ENCODE peak calls at places on chromosomes 11 and 22, in ten cellular contexts. O is trophoblast cell, Y is neuronal stem cell, R is mammary epithelial cell, Z is HepG2, F is endodermal cell, M is neural progenitor cell, G is K562, A is GM23248, E is kidney. I is an unnamed sample.

GRCh38 chr22:23220485-23221350 is 40.4 kb downstream of the BCR start:
- DNase-seq in O (peak; percentile 79), Y (no peak), R (peak; percentile 49), Z (no peak), F (no peak), M (no peak), G (peak; percentile 67), A (peak; percentile 88), E (peak; percentile 80), I (peak; percentile 95)

GRCh38 chr11:57321388-57321995 is 3.3 kb downstream of the TNKS1BP1 start:
- DNase-seq in O (no peak), Y (no peak), R (peak; percentile 45), Z (no peak), F (no peak), M (no peak), G (peak; percentile 51), A (no peak), E (no peak), I (no peak)

GRCh38 chr22:50217543-50218152 is 16.8 kb downstream of the SELENOO start:
- DNase-seq in O (no peak), Y (no peak), R (no peak), Z (no peak), F (peak; percentile 48), M (no peak), G (no peak), A (no peak), E (no peak), I (no peak)

GRCh38 chr11:13635290-13635689 is 33.2 kb upstream of the FAR1 start:
- DNase-seq in O (no peak), Y (no peak), R (no peak), Z (no peak), F (peak; percentile 48), M (no peak), G (no peak), A (no peak), E (no peak), I (no peak)

GRCh38 chr11:45079075-45079444 is 67.4 kb upstream of the PRDM11 start:
- DNase-seq in O (no peak), Y (no peak), R (no peak), Z (no peak), F (no peak), M (peak; percentile 62), G (no peak), A (no peak), E (peak; percentile 20), I (no peak)

GRCh38 chr11:116420030-116420429 is 352.8 kb downstream of the BUD13 start:
- DNase-seq in O (no peak), Y (no peak), R (peak; percentile 2), Z (no peak), F (no peak), M (no peak), G (no peak), A (no peak), E (no peak), I (no peak)

GRCh38 chr11:76653674-76654309 is 16.8 kb downstream of the LRRC32 start:
- DNase-seq in O (no peak), Y (no peak), R (no peak), Z (no peak), F (peak; percentile 32), M (no peak), G (no peak), A (peak; percentile 52), E (peak; percentile 88), I (no peak)

GRCh38 chr11:1120532-1121342 is 37.0 kb upstream of the MUC5AC start:
- DNase-seq in O (no peak), Y (no peak), R (no peak), Z (no peak), F (peak; percentile 27), M (no peak), G (no peak), A (no peak), E (peak; percentile 64), I (no peak)

GRCh38 chr22:19845369-19845722 is 9.3 kb downstream of the GNB1L start:
- DNase-seq in O (no peak), Y (no peak), R (no peak), Z (no peak), F (peak; percentile 55), M (no peak), G (peak; percentile 72), A (peak; percentile 12), E (peak; percentile 57), I (no peak)

GRCh38 chr22:19842386-19843106 is 12.1 kb downstream of the GNB1L start:
- DNase-seq in O (no peak), Y (no peak), R (no peak), Z (no peak), F (no peak), M (peak; percentile 58), G (no peak), A (no peak), E (no peak), I (no peak)

GRCh38 chr22:19843107-19843856 is 11.4 kb downstream of the GNB1L start:
- DNase-seq in O (no peak), Y (no peak), R (no peak), Z (no peak), F (no peak), M (peak; percentile 42), G (no peak), A (no peak), E (peak; percentile 61), I (no peak)

GRCh38 chr22:19844423-19845368 is 10.0 kb downstream of the GNB1L start:
- DNase-seq in O (peak; percentile 28), Y (no peak), R (no peak), Z (no peak), F (peak; percentile 58), M (no peak), G (no peak), A (peak; percentile 96), E (peak; percentile 88), I (no peak)

DNA sequence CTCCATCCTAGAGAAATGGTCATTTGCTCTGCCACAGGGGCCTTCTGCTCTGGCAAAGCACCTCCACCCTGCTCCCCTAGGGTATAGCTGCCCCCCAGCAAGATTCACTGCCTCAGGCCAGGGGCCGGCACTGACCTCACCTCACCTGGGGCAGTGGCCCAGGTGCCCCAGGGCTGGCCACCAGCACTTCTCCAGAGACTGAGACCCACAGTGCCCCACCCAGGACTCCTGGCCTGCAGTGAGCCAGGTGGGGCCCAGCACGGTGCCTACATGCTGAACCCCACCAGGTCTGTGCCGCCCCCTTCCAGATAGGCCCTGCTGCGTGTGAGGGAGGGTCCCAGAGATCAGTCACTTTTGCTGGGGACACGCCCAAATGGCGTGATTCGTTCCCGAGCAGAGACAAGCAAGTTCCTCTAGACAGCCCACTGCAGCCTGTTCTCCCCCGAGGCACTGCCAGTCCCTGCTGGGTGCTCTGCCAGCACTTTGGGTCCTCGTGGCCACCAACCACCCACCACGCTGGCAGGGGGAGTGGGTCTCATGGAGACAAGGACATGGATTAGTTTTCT is 10.7 kb downstream of the GNB1L start:
- DNase-seq in O (no peak), Y (no peak), R (no peak), Z (no peak), F (no peak), M (no peak), G (no peak), A (no peak), E (peak; percentile 72), I (no peak)
- H3K9ac ChIP-seq in O (no peak overlapping the region), Y (peak overlapping the region; percentile 65), R (no peak overlapping the region), Z (no peak overlapping the region), F (no peak overlapping the region), M (no peak overlapping the region), G (no peak overlapping the region), A (peak overlapping the region; percentile 71), E (no peak overlapping the region), I (no peak overlapping the region)

GRCh38 chr11:103851166-103851651 is 185.2 kb upstream of the DDI1 start:
- DNase-seq in O (no peak), Y (no peak), R (peak; percentile 0), Z (no peak), F (no peak), M (no peak), G (no peak), A (peak; percentile 36), E (no peak), I (no peak)

GRCh38 chr11:103850419-103851165 is 185.8 kb upstream of the DDI1 start:
- DNase-seq in O (no peak), Y (no peak), R (no peak), Z (no peak), F (no peak), M (no peak), G (no peak), A (no peak), E (no peak), I (no peak)

GRCh38 chr11:103844327-103845215 is 191.9 kb upstream of the DDI1 start:
- DNase-seq in O (no peak), Y (no peak), R (no peak), Z (no peak), F (no peak), M (no peak), G (no peak), A (no peak), E (no peak), I (peak; percentile 92)

GRCh38 chr11:103845331-103845730 is 191.1 kb upstream of the DDI1 start:
- DNase-seq in O (no peak), Y (no peak), R (no peak), Z (no peak), F (no peak), M (no peak), G (no peak), A (no peak), E (no peak), I (peak; percentile 53)

GRCh38 chr11:103849366-103849765 is 187.1 kb upstream of the DDI1 start:
- DNase-seq in O (no peak), Y (no peak), R (no peak), Z (no peak), F (no peak), M (no peak), G (no peak), A (no peak), E (no peak), I (no peak)
- H3K4me3 ChIP-seq in O (no peak overlapping the region), Y (no peak overlapping the region), R (no peak overlapping the region), Z (no peak overlapping the region), F (no peak overlapping the region), M (no peak overlapping the region), G (no peak overlapping the region), A (no peak overlapping the region), E (no peak overlapping the region), I (no peak overlapping the region)

GRCh38 chr11:128406365-128406706 is 181.0 kb downstream of the ETS1 start:
- DNase-seq in O (no peak), Y (no peak), R (no peak), Z (no peak), F (peak; percentile 60), M (no peak), G (no peak), A (peak; percentile 53), E (no peak), I (no peak)
- H3K9ac ChIP-seq in O (no peak overlapping the region), Y (no peak overlapping the region), R (no peak overlapping the region), Z (no peak overlapping the region), F (no peak overlapping the region), M (no peak overlapping the region), G (no peak overlapping the region), A (no peak overlapping the region), E (no peak overlapping the region), I (no peak overlapping the region)

GRCh38 chr11:66975403-66976047 is 421 bp downstream of the C11orf86 start:
- DNase-seq in O (no peak), Y (no peak), R (no peak), Z (no peak), F (no peak), M (no peak), G (no peak), A (no peak), E (no peak), I (no peak)

GRCh38 chr11:66976048-66976467 is 954 bp downstream of the C11orf86 start:
- DNase-seq in O (peak; percentile 11), Y (peak; percentile 59), R (no peak), Z (peak; percentile 35), F (peak; percentile 96), M (peak; percentile 76), G (peak; percentile 79), A (no peak), E (no peak), I (peak; percentile 68)

GRCh38 chr11:66971483-66971882 is 3.6 kb upstream of the C11orf86 start:
- DNase-seq in O (no peak), Y (no peak), R (peak; percentile 27), Z (no peak), F (no peak), M (no peak), G (no peak), A (peak; percentile 37), E (no peak), I (no peak)

GRCh38 chr11:66974724-66975402 is at the start of gene C11orf86:
- DNase-seq in O (no peak), Y (no peak), R (no peak), Z (no peak), F (peak; percentile 61), M (no peak), G (no peak), A (no peak), E (no peak), I (no peak)

GRCh38 chr11:66973956-66974585 is 1.0 kb upstream of the C11orf86 start:
- DNase-seq in O (no peak), Y (no peak), R (no peak), Z (no peak), F (no peak), M (no peak), G (no peak), A (peak; percentile 20), E (no peak), I (no peak)
- H3K4me3 ChIP-seq in O (no peak overlapping the region), Y (no peak overlapping the region), R (no peak overlapping the region), Z (no peak overlapping the region), F (no peak overlapping the region), M (no peak overlapping the region), G (no peak overlapping the region), A (no peak overlapping the region), E (no peak overlapping the region), I (no peak overlapping the region)